ENCODE peak calls at places on chromosome 15, in eight cellular contexts. M is stimulated activated CD8-positive, alpha-beta memory T cell treated with anti-CD3 and anti-CD28 coated beads, Interleukin-4, amount 100 ng/mL, for 24 hours; K is effector CD4-positive, alpha-beta T cell; E is Caki2; U is psoas muscle; H is hypothalamus; W is T-cell; Z is fibroblast of lung. F is an unnamed sample.

GRCh38 chr15:32898414-32898813 is 180.6 kb downstream of the GREM1 start:
- DNase-seq in H (no peak), W (no peak), E (no peak), Z (no peak), K (no peak), M (no peak), U (no peak), F (no peak)

GRCh38 chr15:88635343-88635742 is 3.5 kb upstream of the ISG20 start:
- DNase-seq in Z (peak; percentile 74), K (peak; percentile 39), M (no peak), U (no peak), W (peak; percentile 43), E (no peak), H (no peak), F (no peak)

GRCh38 chr15:100642217-100642949 is 40.0 kb downstream of the ASB7 start:
- DNase-seq in H (no peak), E (no peak), M (no peak), U (no peak), K (no peak), Z (no peak), W (no peak), F (no peak)

GRCh38 chr15:101286471-101287114 is 8.5 kb downstream of the SNRPA1 start:
- DNase-seq in U (no peak), H (no peak), M (no peak), W (no peak), Z (no peak), E (no peak), K (no peak), F (no peak)

GRCh38 chr15:90870354-90871096 is 2.1 kb downstream of the FURIN start:
- DNase-seq in M (no peak), U (no peak), K (no peak), H (no peak), Z (peak; percentile 40), E (peak; percentile 25), W (no peak), F (no peak)

GRCh38 chr15:92921215-92922131 is 21.3 kb downstream of the CHD2 start:
- DNase-seq in M (no peak), E (peak; percentile 81), H (no peak), K (no peak), Z (peak; percentile 35), U (no peak), W (no peak), F (no peak)

GRCh38 chr15:76340198-76340801 is 3.7 kb downstream of the ISL2 start:
- DNase-seq in E (no peak), M (no peak), W (no peak), Z (peak; percentile 55), K (no peak), H (no peak), U (peak; percentile 69), F (peak; percentile 23)

GRCh38 chr15:101676965-101677364 is 24.8 kb upstream of the TM2D3 start:
- DNase-seq in K (no peak), W (no peak), Z (peak; percentile 25), E (no peak), H (no peak), M (no peak), U (no peak), F (no peak)

GRCh38 chr15:31302029-31302657 is 24.5 kb upstream of the KLF13 start:
- DNase-seq in M (no peak), H (no peak), E (no peak), Z (no peak), K (no peak), W (no peak), U (no peak), F (peak; percentile 3)

GRCh38 chr15:59105839-59106238 is 893 bp downstream of the CCNB2 start:
- DNase-seq in M (no peak), W (no peak), K (no peak), U (no peak), Z (no peak), H (no peak), E (no peak), F (no peak)

GRCh38 chr15:65370885-65371284 is 6.9 kb downstream of the IGDCC3 start:
- DNase-seq in E (no peak), Z (no peak), K (no peak), H (no peak), W (no peak), M (no peak), U (no peak), F (no peak)

GRCh38 chr15:69920232-69920631 is 177.5 kb downstream of the TLE3 start:
- DNase-seq in Z (no peak), K (no peak), M (no peak), U (no peak), W (no peak), H (no peak), E (no peak), F (no peak)

GRCh38 chr15:59311245-59311644 is 61.4 kb downstream of the MYO1E start:
- DNase-seq in K (no peak), Z (no peak), M (no peak), H (no peak), E (no peak), U (no peak), W (no peak), F (no peak)

GRCh38 chr15:78372880-78373279 is 32.7 kb downstream of the CRABP1 start:
- DNase-seq in E (peak; percentile 39), M (no peak), U (no peak), Z (no peak), H (no peak), K (no peak), W (no peak), F (no peak)

GRCh38 chr15:88791637-88792036 is 11.6 kb upstream of the ACAN start:
- DNase-seq in U (no peak), H (no peak), W (no peak), K (no peak), E (no peak), Z (no peak), M (no peak), F (no peak)

GRCh38 chr15:79970921-79971434 is at the start of gene BCL2A1:
- DNase-seq in H (no peak), Z (peak; percentile 67), E (no peak), U (no peak), K (peak; percentile 44), W (peak; percentile 22), M (no peak), F (no peak)

GRCh38 chr15:89629829-89630228 is 25.4 kb downstream of the KIF7 start:
- DNase-seq in M (no peak), K (no peak), U (no peak), W (no peak), E (no peak), H (no peak), Z (no peak), F (no peak)

GRCh38 chr15:26439681-26440080 is 333.2 kb downstream of the GABRB3 start:
- DNase-seq in E (no peak), K (no peak), W (no peak), H (no peak), U (no peak), M (no peak), Z (no peak), F (no peak)

GRCh38 chr15:60964527-60964926 is 264.6 kb downstream of the RORA start:
- DNase-seq in U (peak; percentile 90), E (no peak), Z (no peak), W (no peak), H (no peak), M (no peak), K (no peak), F (no peak)

GRCh38 chr15:35738370-35738769 is 192.4 kb upstream of the DPH6 start:
- DNase-seq in U (no peak), M (no peak), K (no peak), E (no peak), H (no peak), Z (peak; percentile 35), W (no peak), F (no peak)

GRCh38 chr15:29821416-29822099 is 710 bp downstream of the TJP1 start:
- DNase-seq in M (peak; percentile 8), U (peak; percentile 76), E (peak; percentile 65), K (no peak), W (no peak), Z (peak; percentile 79), H (no peak), F (peak; percentile 83)

GRCh38 chr15:73052679-73053397 is 575 bp downstream of the NEO1 start:
- DNase-seq in Z (peak; percentile 28), U (peak; percentile 70), E (peak; percentile 62), M (peak; percentile 2), H (peak; percentile 14), K (peak; percentile 7), W (no peak), F (peak; percentile 32)

GRCh38 chr15:41256577-41257038 is 25.5 kb downstream of the CHP1 start:
- DNase-seq in E (peak; percentile 86), U (no peak), K (no peak), W (no peak), H (no peak), M (no peak), Z (no peak), F (no peak)

GRCh38 chr15:22229971-22230815 is 149.9 kb downstream of the OR4M2 start:
- DNase-seq in H (no peak), W (no peak), M (no peak), Z (no peak), K (no peak), E (no peak), U (no peak), F (no peak)

GRCh38 chr15:100895721-100896120 is 16.1 kb downstream of the ALDH1A3 start:
- DNase-seq in W (no peak), U (no peak), E (no peak), Z (no peak), K (no peak), H (no peak), M (no peak), F (no peak)

GRCh38 chr15:57172925-57173324 is 203.4 kb upstream of the CGNL1 start:
- DNase-seq in K (no peak), E (no peak), U (no peak), Z (peak; percentile 49), H (no peak), M (no peak), W (no peak), F (no peak)

GRCh38 chr15:101198031-101198430 is 53.8 kb downstream of the CHSY1 start:
- DNase-seq in H (no peak), W (no peak), Z (no peak), M (no peak), U (no peak), E (no peak), K (no peak), F (no peak)

GRCh38 chr15:89645680-89646079 is 9.6 kb downstream of the KIF7 start:
- DNase-seq in H (no peak), W (no peak), E (no peak), K (no peak), Z (no peak), U (no peak), M (no peak), F (no peak)

GRCh38 chr15:83208357-83208661 is 686 bp upstream of the HDGFL3 start:
- DNase-seq in H (no peak), W (no peak), E (no peak), M (no peak), U (no peak), K (no peak), Z (peak; percentile 29), F (no peak)

GRCh38 chr15:85583404-85584390 is 203.3 kb downstream of the AKAP13 start:
- DNase-seq in Z (peak; percentile 81), U (peak; percentile 76), K (peak; percentile 23), H (no peak), M (no peak), E (peak; percentile 77), W (no peak), F (peak; percentile 27)

GRCh38 chr15:89003865-89004725 is 84.2 kb upstream of the ABHD2 start:
- DNase-seq in W (no peak), K (no peak), U (peak; percentile 69), M (no peak), E (no peak), H (no peak), Z (peak; percentile 72), F (peak; percentile 44)

GRCh38 chr15:95499397-95499796 is 831.1 kb upstream of the NR2F2 start:
- DNase-seq in K (no peak), H (no peak), W (no peak), E (no peak), U (no peak), M (no peak), Z (no peak), F (no peak)

GRCh38 chr15:66456211-66456610 is 41.4 kb downstream of the SNAPC5 start:
- DNase-seq in K (no peak), E (no peak), W (no peak), Z (no peak), M (no peak), U (no peak), H (no peak), F (no peak)

GRCh38 chr15:57734860-57735259 is 28.3 kb downstream of the POLR2M start:
- DNase-seq in K (no peak), Z (no peak), E (no peak), W (no peak), H (no peak), M (no peak), U (no peak), F (no peak)